ENCODE peak calls at places on chromosomes 11 and 22, in eight cellular contexts. F is CD8-positive, alpha-beta T cell; E is lung; M is adipocyte; O is fibroblast of lung; P is GM06990; V is GM23338; K is mesendoderm. T is an unnamed sample.

GRCh38 chr11:88552377-88553029 is 215.0 kb upstream of the CTSC start:
- DNase-seq in O (peak; percentile 27), M (peak; percentile 41), E (peak; percentile 35), P (peak; percentile 13), V (peak; percentile 87), F (no peak), K (peak; percentile 77), T (peak; percentile 44)

GRCh38 chr11:61955416-61956135 is 5.4 kb downstream of the BEST1 start:
- DNase-seq in V (peak; percentile 96), P (no peak), M (no peak), O (no peak), K (peak; percentile 78), E (no peak), F (no peak), T (peak; percentile 50)

GRCh38 chr11:63869171-63869591 is 30.3 kb downstream of the MARK2 start:
- DNase-seq in M (no peak), O (no peak), K (no peak), F (no peak), P (no peak), V (no peak), E (no peak), T (peak; percentile 84)

GRCh38 chr11:60912223-60912850 is 1.6 kb upstream of the TMEM109 start:
- DNase-seq in K (no peak), M (no peak), P (no peak), O (no peak), E (no peak), F (no peak), V (peak; percentile 35), T (no peak)

GRCh38 chr11:43963221-43963620 is 20.8 kb downstream of the C11orf96 start:
- DNase-seq in E (no peak), M (no peak), V (no peak), O (no peak), K (no peak), P (no peak), F (no peak), T (no peak)

GRCh38 chr11:96191752-96192151 is 151.2 kb downstream of the MAML2 start:
- DNase-seq in O (no peak), F (no peak), P (no peak), E (no peak), M (no peak), K (no peak), V (no peak), T (no peak)

GRCh38 chr11:70699294-70700221 is 301.2 kb downstream of the CTTN start:
- DNase-seq in P (no peak), F (no peak), E (no peak), M (no peak), K (peak; percentile 79), O (no peak), V (peak; percentile 85), T (no peak)

GRCh38 chr22:44758354-44758969 is 6.1 kb downstream of the ARHGAP8 start:
- DNase-seq in M (peak; percentile 59), E (no peak), O (peak; percentile 68), P (no peak), K (peak; percentile 25), F (no peak), V (no peak), T (peak; percentile 30)

GRCh38 chr11:797300-798092 is 585 bp downstream of the SLC25A22 start:
- DNase-seq in V (peak; percentile 76), F (peak; percentile 62), E (peak; percentile 68), K (peak; percentile 80), M (peak; percentile 96), P (peak; percentile 87), O (peak; percentile 78), T (peak; percentile 84)

GRCh38 chr22:47116426-47117341 is 354.2 kb downstream of the TBC1D22A start:
- DNase-seq in K (no peak), M (no peak), O (no peak), E (no peak), F (no peak), V (no peak), P (no peak), T (no peak)

GRCh38 chr11:5553347-5553746 is 5.0 kb upstream of the OR52H1 start:
- DNase-seq in K (no peak), V (no peak), O (no peak), E (no peak), M (peak; percentile 7), P (no peak), F (no peak), T (no peak)

GRCh38 chr11:13837286-13837685 is 125.2 kb upstream of the SPON1 start:
- DNase-seq in M (no peak), P (no peak), V (no peak), K (no peak), F (no peak), E (no peak), O (peak; percentile 76), T (no peak)

GRCh38 chr22:41922940-41923594 is 3.5 kb downstream of the TNFRSF13C start:
- DNase-seq in M (no peak), E (no peak), P (no peak), V (no peak), K (no peak), F (no peak), O (no peak), T (no peak)

GRCh38 chr22:39927544-39927943 is 26.7 kb downstream of the GRAP2 start:
- DNase-seq in E (no peak), F (no peak), P (no peak), O (no peak), K (peak; percentile 68), V (peak; percentile 73), M (no peak), T (no peak)

GRCh38 chr22:29385748-29386147 is 2.6 kb downstream of the AP1B1 start:
- DNase-seq in F (no peak), M (no peak), O (no peak), E (no peak), P (peak; percentile 52), K (no peak), V (no peak), T (no peak)

GRCh38 chr11:34213366-34213765 is 107.9 kb downstream of the NAT10 start:
- DNase-seq in O (peak; percentile 53), P (no peak), V (no peak), F (no peak), K (no peak), E (no peak), M (peak; percentile 20), T (no peak)

GRCh38 chr11:110432713-110433392 is 3.1 kb downstream of the FDX1 start:
- DNase-seq in E (no peak), P (no peak), K (no peak), M (peak; percentile 42), V (no peak), O (peak; percentile 30), F (no peak), T (no peak)

GRCh38 chr11:35796542-35796941 is 134.0 kb downstream of the TRIM44 start:
- DNase-seq in F (no peak), O (peak; percentile 34), P (no peak), M (peak; percentile 79), V (no peak), E (no peak), K (peak; percentile 56), T (no peak)

GRCh38 chr11:117316197-117316961 is at the start of gene BACE1:
- DNase-seq in E (peak; percentile 88), V (peak; percentile 97), O (peak; percentile 84), F (no peak), P (no peak), K (peak; percentile 96), M (peak; percentile 89), T (peak; percentile 78)

GRCh38 chr11:65298131-65298535 is 16.5 kb upstream of the CDC42EP2 start:
- DNase-seq in E (peak; percentile 54), V (no peak), M (peak; percentile 39), P (no peak), F (no peak), O (no peak), K (no peak), T (peak; percentile 61)

GRCh38 chr11:70525466-70525865 is 127.1 kb downstream of the CTTN start:
- DNase-seq in V (no peak), K (no peak), O (no peak), P (no peak), F (no peak), M (no peak), E (no peak), T (no peak)

DNA sequence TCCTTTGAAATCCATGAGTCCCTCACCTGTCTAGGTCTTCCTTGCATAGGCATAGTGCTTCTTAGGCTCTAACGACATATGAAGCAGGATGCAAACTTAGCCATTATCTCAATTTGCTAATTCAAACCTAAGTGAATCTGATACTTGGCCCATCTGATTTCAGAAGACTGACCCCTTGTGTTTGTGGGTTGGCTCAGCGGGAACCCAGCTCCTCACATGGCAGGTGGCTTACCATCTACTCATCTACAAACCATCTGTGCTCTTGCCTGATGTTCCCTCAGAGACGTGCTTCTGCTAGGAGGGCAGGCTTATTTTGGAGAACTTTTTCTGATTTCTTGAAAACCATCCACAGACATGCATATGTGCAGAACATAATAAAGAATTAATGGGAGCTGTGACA is 15.2 kb downstream of the ELMOD1 start:
- DNase-seq in V (peak; percentile 59), P (no peak), K (peak; percentile 46), E (no peak), O (no peak), M (no peak), F (no peak), T (no peak)
- H3K27me3 ChIP-seq in V (peaks cover 4% of the 10 kb centered on the region), P (no peaks in the 10 kb centered on the region), K (no peaks in the 10 kb centered on the region), E (no peaks in the 10 kb centered on the region), O (no peaks in the 10 kb centered on the region), M (peaks cover 29% of the 10 kb centered on the region), F (peaks cover 2% of the 10 kb centered on the region), T (no peaks in the 10 kb centered on the region)

GRCh38 chr11:97966901-97967300 is 1053.8 kb upstream of the CNTN5 start:
- DNase-seq in K (no peak), F (no peak), V (no peak), P (no peak), E (no peak), M (no peak), O (no peak), T (no peak)
- H3K27me3 ChIP-seq in K (no peaks in the 10 kb centered on the region), F (no peaks in the 10 kb centered on the region), V (no peaks in the 10 kb centered on the region), P (no peaks in the 10 kb centered on the region), E (no peaks in the 10 kb centered on the region), M (no peaks in the 10 kb centered on the region), O (no peaks in the 10 kb centered on the region), T (no peaks in the 10 kb centered on the region)

GRCh38 chr11:72860592-72860991 is 46.4 kb downstream of the ATG16L2 start:
- DNase-seq in O (no peak), V (no peak), K (no peak), M (peak; percentile 37), E (no peak), F (no peak), P (no peak), T (no peak)
- H3K27me3 ChIP-seq in O (no peaks in the 10 kb centered on the region), V (no peaks in the 10 kb centered on the region), K (no peaks in the 10 kb centered on the region), M (no peaks in the 10 kb centered on the region), E (no peaks in the 10 kb centered on the region), F (no peaks in the 10 kb centered on the region), P (no peaks in the 10 kb centered on the region), T (no peaks in the 10 kb centered on the region)

DNA sequence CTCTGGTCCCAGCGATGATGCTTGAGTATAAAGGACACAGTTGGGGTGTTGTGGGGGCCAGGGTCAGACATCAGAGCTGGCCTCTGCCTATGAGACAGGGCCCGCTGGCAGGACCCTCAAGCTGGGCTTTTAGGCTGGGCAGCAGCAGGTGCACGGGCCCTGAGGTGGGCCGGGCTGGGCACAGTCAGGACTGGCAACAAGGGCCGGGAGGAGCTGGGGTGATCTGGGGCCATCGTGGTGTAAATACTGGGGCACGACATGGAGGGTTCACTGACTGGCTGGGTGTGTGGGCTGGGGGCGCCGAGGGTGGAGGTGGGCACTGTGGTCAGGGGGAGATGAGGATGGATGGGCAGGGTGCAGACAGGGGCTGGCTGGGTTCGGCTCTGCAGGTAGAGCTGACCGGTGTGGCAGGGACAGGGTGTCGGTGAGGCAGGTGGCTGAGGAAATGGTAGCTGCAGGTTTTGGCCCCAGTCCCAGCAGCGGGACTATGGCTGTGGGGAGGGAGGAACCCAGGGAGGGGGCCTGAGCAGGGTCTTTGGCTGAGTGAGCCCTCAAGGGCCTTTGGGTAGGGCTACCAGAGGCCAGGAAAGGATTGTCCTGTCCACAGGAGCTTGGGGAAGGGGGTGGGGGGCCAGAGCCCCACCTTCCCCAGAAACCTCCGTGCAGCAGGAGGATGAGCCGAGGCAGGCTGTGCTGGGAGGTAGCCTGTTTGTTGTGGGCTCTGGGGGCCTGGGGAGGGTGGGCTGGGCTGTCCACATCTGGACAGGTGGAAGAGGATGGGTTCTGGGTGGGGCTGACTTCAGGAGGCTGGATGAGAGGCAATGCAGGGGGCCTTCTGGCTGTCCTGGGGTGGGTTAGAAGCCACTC is 81.4 kb downstream of the KCNQ1 start:
- DNase-seq in K (no peak), P (no peak), O (no peak), M (no peak), F (no peak), V (no peak), E (no peak), T (peak; percentile 61)
- H3K27me3 ChIP-seq in K (no peaks in the 10 kb centered on the region), P (no peaks in the 10 kb centered on the region), O (no peaks in the 10 kb centered on the region), M (peaks cover 64% of the 10 kb centered on the region), F (no peaks in the 10 kb centered on the region), V (no peaks in the 10 kb centered on the region), E (no peaks in the 10 kb centered on the region), T (no peaks in the 10 kb centered on the region)

T was measured in colonic mucosa.